ENCODE peak calls at places on chromosomes 13 and 19, in five cellular contexts. One of them, this sample, is unnamed.

GRCh38 chr13:113814435-113814821 is 49.4 kb downstream of the GAS6 start:
- DNase-seq in HuH-7: no peak
- DNase-seq in pons: no peak
- DNase-seq in amniotic epithelial cell: peak
- DNase-seq in nucleus accumbens: no peak
- DNase-seq in this sample: no peak

GRCh38 chr13:27076411-27076810 is 95.2 kb downstream of the USP12 start:
- DNase-seq in HuH-7: no peak
- DNase-seq in pons: no peak
- DNase-seq in amniotic epithelial cell: peak
- DNase-seq in nucleus accumbens: no peak
- DNase-seq in this sample: no peak

GRCh38 chr13:21584973-21585592 is 18.9 kb downstream of the MICU2 start:
- DNase-seq in HuH-7: no peak
- DNase-seq in pons: no peak
- DNase-seq in amniotic epithelial cell: no peak
- DNase-seq in nucleus accumbens: no peak
- DNase-seq in this sample: no peak

GRCh38 chr13:35771898-35772297 is 295.4 kb upstream of the MAB21L1 start:
- DNase-seq in HuH-7: no peak
- DNase-seq in pons: no peak
- DNase-seq in amniotic epithelial cell: peak
- DNase-seq in nucleus accumbens: no peak
- DNase-seq in this sample: no peak

GRCh38 chr19:15875075-15875474 is 22.8 kb downstream of the CYP4F2 start:
- DNase-seq in HuH-7: no peak
- DNase-seq in pons: no peak
- DNase-seq in amniotic epithelial cell: no peak
- DNase-seq in nucleus accumbens: no peak
- DNase-seq in this sample: no peak

GRCh38 chr13:91878491-91878890 is 480.1 kb downstream of the GPC5 start:
- DNase-seq in HuH-7: no peak
- DNase-seq in pons: no peak
- DNase-seq in amniotic epithelial cell: no peak
- DNase-seq in nucleus accumbens: no peak
- DNase-seq in this sample: no peak

GRCh38 chr13:112455476-112456059 is 79.4 kb downstream of the SPACA7 start:
- DNase-seq in HuH-7: no peak
- DNase-seq in pons: no peak
- DNase-seq in amniotic epithelial cell: no peak
- DNase-seq in nucleus accumbens: no peak
- DNase-seq in this sample: no peak

GRCh38 chr19:9934132-9934950 is 2.0 kb downstream of the OLFM2 start:
- DNase-seq in HuH-7: peak
- DNase-seq in pons: peak
- DNase-seq in amniotic epithelial cell: peak
- DNase-seq in nucleus accumbens: peak
- DNase-seq in this sample: peak

GRCh38 chr19:53091413-53091812 is 11.8 kb downstream of the ZNF160 start:
- DNase-seq in HuH-7: no peak
- DNase-seq in pons: no peak
- DNase-seq in amniotic epithelial cell: no peak
- DNase-seq in nucleus accumbens: no peak
- DNase-seq in this sample: no peak

GRCh38 chr13:28865312-28865711 is 45.2 kb downstream of the MTUS2 start:
- DNase-seq in HuH-7: no peak
- DNase-seq in pons: no peak
- DNase-seq in amniotic epithelial cell: no peak
- DNase-seq in nucleus accumbens: no peak
- DNase-seq in this sample: no peak

GRCh38 chr19:38070573-38070972 is 153.4 kb downstream of the DPF1 start:
- DNase-seq in HuH-7: no peak
- DNase-seq in pons: no peak
- DNase-seq in amniotic epithelial cell: peak
- DNase-seq in nucleus accumbens: no peak
- DNase-seq in this sample: no peak

GRCh38 chr13:30725331-30726085 is 9.8 kb upstream of the ALOX5AP start:
- DNase-seq in HuH-7: no peak
- DNase-seq in pons: no peak
- DNase-seq in amniotic epithelial cell: no peak
- DNase-seq in nucleus accumbens: no peak
- DNase-seq in this sample: no peak

GRCh38 chr19:17109300-17109699 is 33.7 kb downstream of the MYO9B start:
- DNase-seq in HuH-7: no peak
- DNase-seq in pons: no peak
- DNase-seq in amniotic epithelial cell: no peak
- DNase-seq in nucleus accumbens: no peak
- DNase-seq in this sample: no peak

GRCh38 chr13:113151745-113152707 is 6.4 kb upstream of the PROZ start:
- DNase-seq in HuH-7: no peak
- DNase-seq in pons: peak
- DNase-seq in amniotic epithelial cell: peak
- DNase-seq in nucleus accumbens: no peak
- DNase-seq in this sample: no peak

GRCh38 chr19:43765109-43765876 is 10.5 kb upstream of the SMG9 start:
- DNase-seq in HuH-7: no peak
- DNase-seq in pons: peak
- DNase-seq in amniotic epithelial cell: peak
- DNase-seq in nucleus accumbens: no peak
- DNase-seq in this sample: peak

GRCh38 chr19:46745521-46746280 is at the start of gene FKRP:
- DNase-seq in HuH-7: peak
- DNase-seq in pons: no peak
- DNase-seq in amniotic epithelial cell: no peak
- DNase-seq in nucleus accumbens: peak
- DNase-seq in this sample: no peak

GRCh38 chr19:48859711-48860572 is 8.5 kb downstream of the PLEKHA4 start:
- DNase-seq in HuH-7: no peak
- DNase-seq in pons: peak
- DNase-seq in amniotic epithelial cell: no peak
- DNase-seq in nucleus accumbens: no peak
- DNase-seq in this sample: no peak

GRCh38 chr19:10283786-10284540 is 2.8 kb upstream of the ICAM4 start:
- DNase-seq in HuH-7: no peak
- DNase-seq in pons: no peak
- DNase-seq in amniotic epithelial cell: no peak
- DNase-seq in nucleus accumbens: no peak
- DNase-seq in this sample: no peak

GRCh38 chr19:51407631-51408131 is 9.8 kb downstream of the SIGLEC10 start:
- DNase-seq in HuH-7: peak
- DNase-seq in pons: peak
- DNase-seq in amniotic epithelial cell: peak
- DNase-seq in nucleus accumbens: no peak
- DNase-seq in this sample: peak

GRCh38 chr13:98664047-98664446 is 87.1 kb upstream of the STK24 start:
- DNase-seq in HuH-7: no peak
- DNase-seq in pons: no peak
- DNase-seq in amniotic epithelial cell: peak
- DNase-seq in nucleus accumbens: peak
- DNase-seq in this sample: no peak

GRCh38 chr19:17830567-17831418 is 9.5 kb upstream of the INSL3 start:
- DNase-seq in HuH-7: peak
- DNase-seq in pons: peak
- DNase-seq in amniotic epithelial cell: peak
- DNase-seq in nucleus accumbens: peak
- DNase-seq in this sample: no peak

GRCh38 chr13:40187324-40187795 is 479.1 kb downstream of the FOXO1 start:
- DNase-seq in HuH-7: no peak
- DNase-seq in pons: no peak
- DNase-seq in amniotic epithelial cell: no peak
- DNase-seq in nucleus accumbens: no peak
- DNase-seq in this sample: no peak